ENCODE peak calls at places on chromosomes 4 and X, in four cellular contexts. P is tibial artery; V is CD8-positive, alpha-beta memory T cell; C is GM23248. K is an unnamed sample. For H3K27me3, the result is how much of the 10 kb centered on the place peaks cover.

GRCh38 chr4:76377922-76378321 is 43.0 kb downstream of the CCDC158 start:
- DNase-seq in P (no peak), V (peak), C (peak), K (no peak)

GRCh38 chr4:26077840-26078239 is 163.8 kb downstream of the SMIM20 start:
- DNase-seq in P (no peak), V (no peak), C (no peak), K (no peak)

GRCh38 chr4:56742080-56742871 is 61.2 kb upstream of the HOPX start:
- DNase-seq in P (no peak), V (no peak), C (peak), K (no peak)

GRCh38 chrX:68571292-68572256 is 72.7 kb downstream of the YIPF6 start:
- DNase-seq in P (no peak), V (no peak), C (peak), K (peak)

GRCh38 chr4:43718369-43718768 is 730.2 kb downstream of the KCTD8 start:
- DNase-seq in P (no peak), V (no peak), C (no peak), K (no peak)

GRCh38 chr4:178415925-178416324 is 973.7 kb upstream of the AGA start:
- DNase-seq in P (no peak), V (no peak), C (no peak), K (no peak)

GRCh38 chrX:20294957-20295356 is 28.2 kb upstream of the RPS6KA3 start:
- DNase-seq in P (no peak), V (no peak), C (no peak), K (no peak)

GRCh38 chr4:149823770-149824221 is 8.2 kb upstream of the IQCM start:
- DNase-seq in P (no peak), V (no peak), C (peak), K (peak)

GRCh38 chr4:177008071-177008835 is 215.5 kb upstream of the VEGFC start:
- DNase-seq in P (no peak), V (no peak), C (peak), K (no peak)

GRCh38 chr4:17667653-17668201 is 53.3 kb downstream of the MED28 start:
- DNase-seq in P (no peak), V (no peak), C (no peak), K (no peak)

GRCh38 chrX:48487362-48487785 is 11.4 kb downstream of the FTSJ1 start:
- DNase-seq in P (no peak), V (no peak), C (peak), K (peak)

GRCh38 chr4:164874791-164875190 is 2.2 kb upstream of the APELA start:
- DNase-seq in P (no peak), V (no peak), C (no peak), K (no peak)

GRCh38 chr4:7800410-7800809 is 139.3 kb downstream of the AFAP1 start:
- DNase-seq in P (no peak), V (no peak), C (no peak), K (no peak)

GRCh38 chr4:71377561-71377960 is 38.7 kb downstream of the SLC4A4 start:
- DNase-seq in P (no peak), V (no peak), C (peak), K (peak)

GRCh38 chrX:153032397-153033118 is 23.7 kb upstream of the PNMA3 start:
- DNase-seq in P (peak), V (peak), C (peak), K (no peak)

GRCh38 chr4:187256897-187257296 is 533.2 kb upstream of the FAT1 start:
- DNase-seq in P (no peak), V (no peak), C (no peak), K (no peak)

GRCh38 chr4:110165382-110166285 is 32.8 kb downstream of the ELOVL6 start:
- DNase-seq in P (no peak), V (peak), C (peak), K (peak)

GRCh38 chrX:48490661-48491060 is 14.7 kb downstream of the FTSJ1 start:
- DNase-seq in P (no peak), V (no peak), C (peak), K (no peak)

GRCh38 chr4:41693629-41694028 is 54.9 kb downstream of the PHOX2B start:
- DNase-seq in P (no peak), V (no peak), C (peak), K (no peak)

GRCh38 chr4:54289316-54289715 is 60.2 kb downstream of the PDGFRA start:
- DNase-seq in P (no peak), V (no peak), C (no peak), K (no peak)

GRCh38 chrX:4764888-4765287 is 1051.4 kb upstream of the PRKX start:
- DNase-seq in P (no peak), V (no peak), C (no peak), K (no peak)

GRCh38 chr4:156255205-156255604 is 301.5 kb upstream of the CTSO start:
- DNase-seq in P (no peak), V (no peak), C (no peak), K (no peak)

GRCh38 chrX:79107891-79108718 is 36.4 kb upstream of the GPR174 start:
- DNase-seq in P (no peak), V (no peak), C (no peak), K (no peak)
- H3K27me3 ChIP-seq in P (under half), V (under half), C (under half), K (under half)

DNA sequence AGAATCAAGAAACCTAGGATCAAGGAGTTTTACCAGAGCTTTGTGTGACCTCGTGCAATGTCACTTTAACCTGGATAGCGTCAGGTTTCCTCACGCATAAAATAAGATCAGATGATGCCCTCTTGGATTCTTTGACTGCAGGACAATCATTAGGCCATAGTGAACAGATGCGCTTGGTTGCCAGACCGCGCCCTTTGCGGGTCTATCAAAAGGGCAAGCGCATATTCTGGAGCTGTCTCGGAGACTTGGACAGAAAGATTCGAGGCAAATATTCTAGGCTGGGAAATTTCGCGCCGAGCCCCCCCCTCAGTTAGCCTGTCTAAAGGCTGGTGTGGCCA is 66.6 kb downstream of the FBXO8 start:
- DNase-seq in P (no peak), V (no peak), C (no peak), K (no peak)
- H3K27me3 ChIP-seq in P (under half), V (half or more), C (under half), K (under half)

DNA sequence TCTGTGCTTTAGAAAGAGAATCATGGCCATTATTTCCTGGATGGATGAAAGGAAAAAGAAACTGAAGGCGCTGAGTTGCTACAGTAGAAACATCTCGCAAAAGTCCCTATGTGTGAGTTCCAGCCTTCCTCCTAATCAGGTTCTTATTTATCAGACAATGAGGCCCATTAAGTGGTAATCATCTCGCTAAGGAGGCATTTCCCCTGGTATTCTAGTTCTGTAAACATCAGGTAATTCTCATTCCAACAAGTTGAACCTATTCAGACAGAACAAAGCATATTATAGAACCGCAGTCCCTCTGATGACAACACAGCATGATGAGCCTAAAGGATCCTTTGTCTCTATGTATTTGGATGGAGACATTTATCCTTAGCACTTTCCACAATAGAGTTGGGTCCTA is 205.7 kb upstream of the MAOA start:
- DNase-seq in P (no peak), V (no peak), C (no peak), K (no peak)
- H3K27me3 ChIP-seq in P (under half), V (under half), C (under half), K (under half)

DNA sequence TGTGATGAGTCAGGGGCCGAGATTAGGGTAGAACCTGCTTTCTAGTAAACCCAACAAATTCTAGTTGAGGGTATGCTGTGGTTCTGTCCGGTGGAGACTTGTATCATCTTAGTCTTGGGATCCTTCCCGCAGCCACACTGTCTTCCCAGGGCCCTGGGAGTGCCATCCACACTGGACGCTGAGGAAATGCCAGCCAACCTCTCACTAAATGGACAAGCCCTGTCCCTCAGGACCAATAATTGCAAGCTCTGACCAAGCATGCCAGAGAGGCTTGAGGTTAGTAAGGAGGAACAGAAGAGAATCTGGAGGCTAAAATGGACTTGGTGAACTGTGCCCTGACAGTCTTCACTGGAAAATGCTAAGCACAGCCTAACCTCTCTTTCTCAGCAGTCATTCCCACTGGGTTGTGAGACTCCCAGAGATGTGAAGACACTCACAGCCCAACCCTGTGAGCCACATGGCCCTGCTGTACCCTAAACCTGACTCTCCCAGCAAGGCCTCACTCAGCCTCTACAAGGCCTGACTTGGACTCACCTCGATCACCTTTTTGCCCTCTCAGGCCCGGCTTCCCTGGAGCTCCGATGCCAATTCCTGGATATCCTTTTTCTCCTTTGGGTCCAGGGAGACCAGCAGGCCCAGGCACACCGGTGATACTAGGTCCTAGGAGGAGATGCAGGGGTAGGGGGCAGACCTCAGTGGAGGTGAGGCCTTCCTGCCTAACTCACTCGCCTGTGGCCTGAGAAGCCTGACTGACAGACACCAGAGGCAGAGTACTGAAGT is 77.6 kb downstream of the ATG4A start:
- DNase-seq in P (no peak), V (no peak), C (no peak), K (no peak)
- H3K27me3 ChIP-seq in P (under half), V (under half), C (under half), K (under half)

GRCh38 chrX:129585691-129586090 is 45.6 kb downstream of the OCRL start:
- DNase-seq in P (no peak), V (no peak), C (no peak), K (no peak)
- H3K27me3 ChIP-seq in P (under half), V (under half), C (under half), K (under half)

DNA sequence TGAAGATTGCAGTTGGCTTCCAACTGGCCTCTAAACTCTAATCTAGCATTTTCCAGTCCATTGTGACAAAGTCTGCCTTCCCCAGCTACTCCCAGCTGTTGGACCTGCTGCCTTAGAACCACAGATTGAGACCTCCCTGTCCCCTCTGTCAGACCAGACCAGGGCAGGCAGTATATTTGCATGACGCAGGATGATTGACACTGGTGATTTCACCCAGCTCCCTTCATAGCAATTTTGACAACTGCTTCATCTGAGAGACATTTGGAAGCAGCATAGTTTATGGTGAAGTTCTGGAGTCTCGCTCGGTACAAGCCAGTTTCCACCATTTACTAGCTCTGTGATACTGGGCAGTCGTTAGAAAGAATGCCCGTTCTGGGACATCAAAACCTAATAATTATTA is 2.5 kb downstream of the CYP4V2 start:
- DNase-seq in P (no peak), V (no peak), C (no peak), K (no peak)
- H3K27me3 ChIP-seq in P (under half), V (under half), C (under half), K (under half)

GRCh38 chr4:38514465-38515146 is 149.4 kb upstream of the KLF3 start:
- DNase-seq in P (no peak), V (no peak), C (no peak), K (no peak)
- H3K27me3 ChIP-seq in P (under half), V (under half), C (under half), K (under half)

DNA sequence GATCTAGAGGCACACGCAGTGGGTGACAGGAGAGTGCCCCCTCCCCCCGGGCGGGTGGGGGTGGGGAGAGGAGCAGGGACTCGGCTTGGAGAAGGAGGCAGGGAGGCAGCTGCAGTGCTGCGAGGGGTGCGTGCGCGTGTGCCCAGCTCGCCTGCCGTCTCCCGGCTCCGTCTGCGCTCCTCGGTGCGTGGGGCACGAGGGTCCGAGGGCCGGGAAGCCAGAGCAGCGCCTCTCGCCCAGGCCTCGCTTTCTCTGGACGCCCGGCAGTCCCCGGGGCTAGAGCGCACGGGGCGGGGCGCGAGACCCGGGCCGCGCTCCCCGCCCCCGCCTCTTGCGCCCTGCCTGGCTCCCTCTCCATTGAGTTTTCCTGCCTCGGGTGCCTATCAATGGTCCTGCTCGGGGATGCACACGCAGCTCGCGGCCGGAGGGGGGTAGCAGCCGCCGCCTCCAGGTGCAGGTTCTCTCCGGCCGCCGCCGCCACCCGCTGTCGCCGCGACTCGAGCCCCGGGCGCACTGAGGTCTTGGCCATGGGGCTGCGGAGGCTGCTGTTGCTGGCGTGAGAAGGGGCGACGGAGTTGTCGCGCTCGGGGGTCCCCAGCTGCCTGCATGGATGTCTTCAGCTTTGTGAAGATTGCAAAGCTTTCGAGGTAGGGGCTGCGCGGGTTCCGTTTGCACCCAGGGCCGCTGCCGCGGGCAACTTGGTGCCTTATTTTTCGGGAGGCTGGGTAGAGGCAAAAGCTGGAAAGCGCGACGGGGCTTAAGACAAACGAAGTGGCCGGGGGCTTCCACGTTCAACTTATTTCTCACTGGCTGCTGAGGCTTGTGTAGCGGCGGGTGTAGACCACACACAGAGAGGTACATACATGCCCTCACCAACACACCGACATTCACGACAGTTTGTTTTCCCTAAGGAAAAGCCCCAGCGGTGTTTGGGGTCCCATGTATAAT is at the start of gene FRMPD4:
- DNase-seq in P (no peak), V (no peak), C (no peak), K (no peak)
- H3K27me3 ChIP-seq in P (under half), V (under half), C (under half), K (under half)

DNA sequence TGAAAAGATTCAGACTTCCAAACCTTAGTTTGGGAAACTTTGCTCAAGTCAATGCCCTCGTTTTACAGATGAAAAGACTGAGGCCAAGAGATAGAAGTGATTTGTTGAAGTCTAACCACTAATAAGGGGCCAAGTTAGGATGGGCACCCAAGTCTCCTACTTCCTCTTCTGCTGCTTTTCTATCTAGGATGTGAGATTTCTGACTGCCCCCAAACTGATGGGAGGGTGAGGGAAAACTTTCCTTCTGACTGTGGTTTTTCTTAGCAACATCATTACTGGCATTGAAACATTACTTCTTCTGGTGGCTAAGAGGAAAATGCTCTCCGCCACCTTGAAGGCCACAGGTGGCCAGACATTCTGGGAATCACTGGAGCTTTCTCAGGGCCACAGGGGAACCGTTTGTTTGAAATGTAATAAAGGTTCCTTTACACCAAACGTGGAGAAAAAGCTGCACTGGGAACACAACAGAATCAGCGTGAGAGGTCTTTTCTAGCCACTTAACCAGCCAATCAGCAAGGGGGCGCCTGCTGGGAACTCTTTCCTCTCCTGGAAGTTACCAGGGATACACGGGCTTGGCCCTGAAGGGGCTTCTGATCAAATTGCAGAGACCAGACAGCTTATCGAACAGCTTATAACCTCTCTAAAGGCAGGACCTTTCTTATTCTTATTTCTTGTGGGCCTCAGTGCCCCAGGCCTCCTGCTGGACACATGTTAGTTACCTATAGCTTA is 115.9 kb upstream of the TEX13D start:
- DNase-seq in P (no peak), V (no peak), C (no peak), K (no peak)
- H3K27me3 ChIP-seq in P (under half), V (under half), C (under half), K (under half)